ENCODE peak calls at places on chromosomes 4 and X, in eight cellular contexts. One of them, this sample, is unnamed.

GRCh38 chr4:138897818-138898226 is 117.8 kb upstream of the NOCT start:
- DNase-seq in NCI-H1092 treated with DMSO at 0.1 percent for 48 hours: peak; percentile 66
- DNase-seq in NCI-H82: peak; percentile 58
- DNase-seq in H54: peak; percentile 14
- DNase-seq in coronary artery: no peak
- DNase-seq in activated T-cell treated with anti-CD3 and anti-CD28 coated beads for 48 hours: no peak
- DNase-seq in stromal cell of bone marrow: no peak
- DNase-seq in right atrium auricular region: no peak
- DNase-seq in this sample: no peak

GRCh38 chr4:98433608-98434198 is 172.5 kb downstream of the RAP1GDS1 start:
- DNase-seq in right atrium auricular region: no peak
- DNase-seq in activated T-cell treated with anti-CD3 and anti-CD28 coated beads for 48 hours: no peak
- DNase-seq in stromal cell of bone marrow: no peak
- DNase-seq in H54: no peak
- DNase-seq in NCI-H1092 treated with DMSO at 0.1 percent for 48 hours: no peak
- DNase-seq in coronary artery: no peak
- DNase-seq in NCI-H82: no peak
- DNase-seq in this sample: no peak

GRCh38 chr4:90753068-90753467 is 625.9 kb downstream of the CCSER1 start:
- DNase-seq in NCI-H1092 treated with DMSO at 0.1 percent for 48 hours: no peak
- DNase-seq in coronary artery: no peak
- DNase-seq in activated T-cell treated with anti-CD3 and anti-CD28 coated beads for 48 hours: no peak
- DNase-seq in stromal cell of bone marrow: no peak
- DNase-seq in NCI-H82: peak; percentile 4
- DNase-seq in H54: no peak
- DNase-seq in right atrium auricular region: no peak
- DNase-seq in this sample: no peak

GRCh38 chr4:70993181-70994068 is at the start of gene DCK:
- DNase-seq in activated T-cell treated with anti-CD3 and anti-CD28 coated beads for 48 hours: peak; percentile 90
- DNase-seq in right atrium auricular region: peak; percentile 84
- DNase-seq in H54: peak; percentile 70
- DNase-seq in coronary artery: peak; percentile 90
- DNase-seq in NCI-H82: peak; percentile 93
- DNase-seq in NCI-H1092 treated with DMSO at 0.1 percent for 48 hours: peak; percentile 88
- DNase-seq in stromal cell of bone marrow: peak; percentile 84
- DNase-seq in this sample: peak; percentile 83

GRCh38 chrX:110212299-110212698 is 105.6 kb downstream of the AMMECR1 start:
- DNase-seq in coronary artery: no peak
- DNase-seq in H54: no peak
- DNase-seq in stromal cell of bone marrow: no peak
- DNase-seq in NCI-H1092 treated with DMSO at 0.1 percent for 48 hours: no peak
- DNase-seq in NCI-H82: peak; percentile 16
- DNase-seq in activated T-cell treated with anti-CD3 and anti-CD28 coated beads for 48 hours: no peak
- DNase-seq in right atrium auricular region: no peak
- DNase-seq in this sample: no peak

GRCh38 chrX:153549807-153550206 is 32.4 kb downstream of the ATP2B3 start:
- DNase-seq in stromal cell of bone marrow: no peak
- DNase-seq in activated T-cell treated with anti-CD3 and anti-CD28 coated beads for 48 hours: no peak
- DNase-seq in NCI-H82: peak; percentile 21
- DNase-seq in NCI-H1092 treated with DMSO at 0.1 percent for 48 hours: no peak
- DNase-seq in right atrium auricular region: no peak
- DNase-seq in coronary artery: no peak
- DNase-seq in H54: no peak
- DNase-seq in this sample: no peak

GRCh38 chr4:8653326-8654000 is 60.9 kb downstream of the CPZ start:
- DNase-seq in H54: no peak
- DNase-seq in NCI-H1092 treated with DMSO at 0.1 percent for 48 hours: no peak
- DNase-seq in NCI-H82: no peak
- DNase-seq in activated T-cell treated with anti-CD3 and anti-CD28 coated beads for 48 hours: no peak
- DNase-seq in right atrium auricular region: no peak
- DNase-seq in stromal cell of bone marrow: no peak
- DNase-seq in coronary artery: peak; percentile 65
- DNase-seq in this sample: no peak

GRCh38 chr4:153483432-153484418 is 17.6 kb downstream of the TMEM131L start:
- DNase-seq in right atrium auricular region: no peak
- DNase-seq in NCI-H1092 treated with DMSO at 0.1 percent for 48 hours: no peak
- DNase-seq in coronary artery: no peak
- DNase-seq in stromal cell of bone marrow: no peak
- DNase-seq in activated T-cell treated with anti-CD3 and anti-CD28 coated beads for 48 hours: no peak
- DNase-seq in NCI-H82: no peak
- DNase-seq in H54: no peak
- DNase-seq in this sample: no peak